ENCODE peak calls at places on chromosomes 6 and 20, in seven cellular contexts. L is cardiac septum; J is activated CD8-positive, alpha-beta memory T cell treated with anti-CD3 and anti-CD28 coated beads, Interleukin-2, amount 50 U/mL, for 48 hours; S is B cell; H is uterus; Q is endothelial cell of umbilical vein; C is GM13976. Y is an unnamed sample.
A peak's percentile ranks its signal among the peaks of the same experiment; 100 is the strongest.

GRCh38 chr6:25641940-25642666 is 9.9 kb upstream of the SCGN start:
- DNase-seq in L (no peak), J (no peak), S (no peak), H (no peak), Q (no peak), C (no peak), Y (no peak)

GRCh38 chr20:60073086-60073485 is 114.9 kb downstream of the CDH26 start:
- DNase-seq in L (peak; percentile 0), J (no peak), S (no peak), H (no peak), Q (no peak), C (no peak), Y (no peak)

GRCh38 chr6:2739335-2739734 is 11.4 kb downstream of the MYLK4 start:
- DNase-seq in L (no peak), J (no peak), S (no peak), H (no peak), Q (peak; percentile 9), C (no peak), Y (no peak)

GRCh38 chr20:33084722-33085121 is 5.3 kb downstream of the BPIFB4 start:
- DNase-seq in L (no peak), J (no peak), S (no peak), H (no peak), Q (no peak), C (no peak), Y (no peak)

GRCh38 chr6:98343004-98343403 is 491.4 kb upstream of the POU3F2 start:
- DNase-seq in L (no peak), J (no peak), S (no peak), H (no peak), Q (no peak), C (no peak), Y (no peak)

GRCh38 chr6:134436281-134436815 is 118.4 kb upstream of the SGK1 start:
- DNase-seq in L (peak; percentile 79), J (peak; percentile 72), S (peak; percentile 13), H (peak; percentile 28), Q (peak; percentile 94), C (peak; percentile 62), Y (peak; percentile 54)

GRCh38 chr20:1391640-1392442 is 1.0 kb downstream of the FKBP1A start:
- DNase-seq in L (peak; percentile 86), J (no peak), S (no peak), H (no peak), Q (peak; percentile 94), C (peak; percentile 23), Y (no peak)

GRCh38 chr20:37296371-37296770 is 6.9 kb downstream of the MANBAL start:
- DNase-seq in L (no peak), J (no peak), S (no peak), H (no peak), Q (peak; percentile 39), C (no peak), Y (no peak)

GRCh38 chr20:39289316-39289715 is 327.2 kb downstream of the DHX35 start:
- DNase-seq in L (no peak), J (no peak), S (peak; percentile 22), H (no peak), Q (no peak), C (peak; percentile 25), Y (peak; percentile 34)

GRCh38 chr6:149082320-149082719 is 235.2 kb upstream of the TAB2 start:
- DNase-seq in L (peak; percentile 79), J (peak; percentile 86), S (peak; percentile 80), H (peak; percentile 81), Q (peak; percentile 62), C (peak; percentile 60), Y (peak; percentile 63)

GRCh38 chr20:47784599-47785320 is 521 bp downstream of the SULF2 start:
- DNase-seq in L (no peak), J (no peak), S (peak; percentile 24), H (peak; percentile 47), Q (peak; percentile 47), C (peak; percentile 50), Y (peak; percentile 55)

GRCh38 chr6:115591973-115592486 is 468.7 kb downstream of the FRK start:
- DNase-seq in L (no peak), J (no peak), S (no peak), H (no peak), Q (no peak), C (no peak), Y (no peak)

Y was measured in GM20000.